ENCODE peak calls at places on chromosomes 11 and 22, in ten cellular contexts. Y is mammary epithelial cell, K is prostate gland, M is IMR-90, X is suprapubic skin, I is astrocyte, Z is transverse colon, R is heart right ventricle, N is Peyer's patch, V is body of pancreas. Q is an unnamed sample.

GRCh38 chr11:125624756-125625213 is at the start of gene CHEK1:
- DNase-seq in Y (no peak), K (no peak), M (no peak), X (no peak), I (no peak), Z (peak; percentile 10), R (no peak), N (no peak), V (peak; percentile 26), Q (no peak)

GRCh38 chr22:42685941-42686666 is 34.6 kb downstream of the A4GALT start:
- DNase-seq in Y (no peak), K (no peak), M (no peak), X (no peak), I (no peak), Z (peak; percentile 48), R (peak; percentile 81), N (no peak), V (no peak), Q (no peak)

GRCh38 chr11:19820100-19820499 is 107.5 kb downstream of the NAV2 start:
- DNase-seq in Y (no peak), K (no peak), M (peak; percentile 29), X (no peak), I (peak; percentile 76), Z (no peak), R (no peak), N (no peak), V (no peak), Q (no peak)

GRCh38 chr22:25563757-25564319 is 637 bp upstream of the GRK3 start:
- DNase-seq in Y (peak; percentile 48), K (no peak), M (peak; percentile 6), X (no peak), I (no peak), Z (peak; percentile 28), R (no peak), N (peak; percentile 58), V (peak; percentile 16), Q (peak; percentile 41)

GRCh38 chr22:48342732-48343131 is 1484.9 kb downstream of the BRD1 start:
- DNase-seq in Y (no peak), K (no peak), M (no peak), X (no peak), I (no peak), Z (no peak), R (no peak), N (no peak), V (no peak), Q (no peak)

GRCh38 chr11:14413307-14414072 is 54.5 kb upstream of the RRAS2 start:
- DNase-seq in Y (peak; percentile 48), K (no peak), M (peak; percentile 58), X (peak; percentile 67), I (peak; percentile 90), Z (no peak), R (no peak), N (no peak), V (no peak), Q (no peak)

GRCh38 chr11:82239498-82239897 is 494.2 kb downstream of the FAM181B start:
- DNase-seq in Y (no peak), K (no peak), M (no peak), X (no peak), I (no peak), Z (no peak), R (no peak), N (no peak), V (no peak), Q (no peak)

GRCh38 chr22:37896181-37896592 is 9.9 kb upstream of the MICALL1 start:
- DNase-seq in Y (peak; percentile 95), K (peak; percentile 45), M (peak; percentile 33), X (no peak), I (no peak), Z (peak; percentile 59), R (no peak), N (peak; percentile 71), V (no peak), Q (peak; percentile 94)

GRCh38 chr11:122690801-122691649 is 35.5 kb downstream of the UBASH3B start:
- DNase-seq in Y (no peak), K (no peak), M (peak; percentile 57), X (no peak), I (no peak), Z (no peak), R (no peak), N (no peak), V (no peak), Q (no peak)

GRCh38 chr11:108897916-108898315 is 233.0 kb downstream of the DDX10 start:
- DNase-seq in Y (no peak), K (no peak), M (no peak), X (no peak), I (no peak), Z (no peak), R (no peak), N (no peak), V (no peak), Q (no peak)

GRCh38 chr22:40922484-40923303 is 28.5 kb upstream of the RBX1 start:
- DNase-seq in Y (peak; percentile 35), K (peak; percentile 36), M (peak; percentile 72), X (no peak), I (peak; percentile 29), Z (no peak), R (no peak), N (no peak), V (no peak), Q (peak; percentile 42)

GRCh38 chr22:38316340-38317236 is 645 bp downstream of the CSNK1E start:
- DNase-seq in Y (peak; percentile 51), K (peak; percentile 68), M (peak; percentile 51), X (no peak), I (peak; percentile 41), Z (peak; percentile 68), R (peak; percentile 76), N (peak; percentile 62), V (peak; percentile 67), Q (peak; percentile 33)

DNA sequence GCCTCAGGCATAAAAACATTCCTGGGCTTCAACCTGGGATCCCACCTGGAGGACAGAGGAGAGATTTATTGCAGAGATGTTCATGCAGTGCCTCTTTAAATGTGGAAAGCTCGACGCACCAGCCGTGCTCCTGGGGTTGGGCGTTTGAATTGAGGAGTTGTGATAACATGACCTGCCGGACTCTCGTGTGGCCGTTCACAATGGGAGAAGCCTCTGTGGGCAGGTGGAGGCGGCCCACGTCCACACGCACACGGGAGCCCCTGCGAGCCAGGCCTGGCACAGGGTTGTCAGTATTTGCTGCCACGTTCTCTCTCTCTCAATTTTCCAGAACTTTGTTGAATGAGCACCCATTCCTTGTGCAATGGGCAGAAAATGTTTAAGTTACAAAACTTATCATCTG is 58.3 kb upstream of the PPARA start:
- DNase-seq in Y (no peak), K (no peak), M (no peak), X (no peak), I (no peak), Z (no peak), R (peak; percentile 6), N (no peak), V (no peak), Q (no peak)
- H3K4me1 ChIP-seq in Y (peaks cover 81% of the 10 kb centered on the region), K (peaks cover 57% of the 10 kb centered on the region), M (peaks cover 20% of the 10 kb centered on the region), X (peaks cover 96% of the 10 kb centered on the region), I (peaks cover 56% of the 10 kb centered on the region), Z (peaks cover 25% of the 10 kb centered on the region), R (peaks cover 83% of the 10 kb centered on the region), N (no peaks in the 10 kb centered on the region), V (peaks cover 99% of the 10 kb centered on the region), Q (peaks cover 30% of the 10 kb centered on the region)

DNA sequence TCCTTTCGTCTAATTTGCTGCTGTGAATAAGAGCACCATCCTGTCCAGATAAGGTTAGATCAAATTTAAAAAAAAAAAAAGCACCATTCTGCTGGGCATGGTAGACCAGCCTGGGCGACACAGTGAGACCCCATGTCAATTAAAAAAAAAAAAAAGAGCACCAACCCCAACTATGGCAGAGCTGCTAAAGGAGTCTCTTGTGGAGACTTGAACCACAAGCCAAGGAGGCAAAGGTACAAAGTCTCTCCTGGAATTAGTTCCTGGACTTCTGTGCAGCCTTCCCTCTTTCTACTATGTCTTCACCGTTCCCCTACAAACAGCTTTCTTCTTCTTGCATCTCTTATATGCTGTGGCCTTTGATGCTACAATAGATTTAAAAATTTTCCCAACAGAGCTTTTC is 1.3 kb downstream of the PIK3C2A start:
- DNase-seq in Y (peak; percentile 3), K (no peak), M (no peak), X (no peak), I (no peak), Z (no peak), R (no peak), N (no peak), V (no peak), Q (no peak)
- H3K27ac ChIP-seq in Y (peak overlapping the region; percentile 95), K (no peak overlapping the region), M (no peak overlapping the region), X (no peak overlapping the region), I (no peak overlapping the region), Z (peak overlapping the region; percentile 94), R (peak overlapping the region; percentile 98), N (no peak overlapping the region), V (no peak overlapping the region), Q (peak overlapping the region; percentile 92)

GRCh38 chr11:111734383-111735261 is 31.6 kb downstream of the PPP2R1B start:
- DNase-seq in Y (no peak), K (no peak), M (no peak), X (no peak), I (no peak), Z (no peak), R (peak; percentile 20), N (no peak), V (no peak), Q (no peak)
- H3K4me1 ChIP-seq in Y (peaks cover 29% of the 10 kb centered on the region), K (peaks cover 14% of the 10 kb centered on the region), M (peaks cover 57% of the 10 kb centered on the region), X (peaks cover 84% of the 10 kb centered on the region), I (peaks cover 60% of the 10 kb centered on the region), Z (peaks cover 31% of the 10 kb centered on the region), R (peaks cover 74% of the 10 kb centered on the region), N (no peaks in the 10 kb centered on the region), V (peaks cover 72% of the 10 kb centered on the region), Q (peaks cover 9% of the 10 kb centered on the region)

GRCh38 chr11:95563173-95563572 is 226.4 kb downstream of the FAM76B start:
- DNase-seq in Y (no peak), K (no peak), M (peak; percentile 21), X (no peak), I (peak; percentile 23), Z (no peak), R (no peak), N (no peak), V (no peak), Q (peak; percentile 65)

GRCh38 chr11:95556011-95556341 is 233.6 kb downstream of the FAM76B start:
- DNase-seq in Y (no peak), K (no peak), M (no peak), X (no peak), I (no peak), Z (no peak), R (no peak), N (no peak), V (no peak), Q (no peak)

GRCh38 chr11:95563859-95564258 is 225.7 kb downstream of the FAM76B start:
- DNase-seq in Y (no peak), K (no peak), M (no peak), X (no peak), I (peak; percentile 41), Z (no peak), R (no peak), N (no peak), V (no peak), Q (no peak)

GRCh38 chr11:95556342-95557151 is 233.0 kb downstream of the FAM76B start:
- DNase-seq in Y (peak; percentile 24), K (no peak), M (peak; percentile 49), X (no peak), I (peak; percentile 31), Z (no peak), R (no peak), N (no peak), V (no peak), Q (no peak)

DNA sequence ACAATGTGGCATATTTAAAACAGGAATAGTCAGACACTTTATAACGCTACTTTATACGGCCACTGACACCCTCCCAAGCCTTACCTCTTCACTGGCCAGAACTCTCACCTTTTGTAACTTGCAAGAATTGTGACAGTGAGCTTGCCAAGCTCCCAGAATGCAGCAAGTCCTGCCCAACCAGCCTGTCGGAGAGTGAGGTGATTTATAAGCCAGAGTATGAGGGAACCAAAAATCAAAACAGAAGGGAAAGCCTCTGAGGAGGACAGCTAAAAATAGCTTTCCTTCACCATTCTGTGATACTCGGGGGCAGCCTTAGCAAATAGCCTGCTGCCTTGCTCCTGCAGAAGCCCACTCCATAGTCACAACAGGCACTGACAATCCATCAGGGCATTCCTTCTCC is 229.7 kb downstream of the FAM76B start:
- DNase-seq in Y (no peak), K (peak; percentile 77), M (no peak), X (no peak), I (no peak), Z (no peak), R (no peak), N (no peak), V (peak; percentile 14), Q (no peak)
- H3K27ac ChIP-seq in Y (no peak overlapping the region), K (peak overlapping the region; percentile 45), M (no peak overlapping the region), X (no peak overlapping the region), I (no peak overlapping the region), Z (no peak overlapping the region), R (no peak overlapping the region), N (no peak overlapping the region), V (no peak overlapping the region), Q (no peak overlapping the region)

Q was measured in foreskin keratinocyte.